ENCODE peak calls at places on chromosomes 5 and 9, in eight cellular contexts. One of them, this sample, is unnamed. For H3K9me3, the result is how much of the 10 kb centered on the place peaks cover.

GRCh38 chr5:168198359-168198758 is 93.1 kb upstream of the WWC1 start:
- DNase-seq in uterus: no peak
- DNase-seq in lung: no peak
- DNase-seq in K562: no peak
- DNase-seq in cardiac muscle cell: no peak
- DNase-seq in MM.1S: no peak
- DNase-seq in right lobe of liver: no peak
- DNase-seq in CD4-positive, alpha-beta T cell: no peak
- DNase-seq in this sample: no peak

GRCh38 chr9:13485068-13485596 is 205.6 kb upstream of the MPDZ start:
- DNase-seq in cardiac muscle cell: no peak
- DNase-seq in right lobe of liver: no peak
- DNase-seq in K562: no peak
- DNase-seq in uterus: peak
- DNase-seq in MM.1S: no peak
- DNase-seq in CD4-positive, alpha-beta T cell: no peak
- DNase-seq in lung: peak
- DNase-seq in this sample: no peak

GRCh38 chr9:105452185-105452584 is 4.4 kb downstream of the FSD1L start:
- DNase-seq in K562: no peak
- DNase-seq in uterus: no peak
- DNase-seq in MM.1S: no peak
- DNase-seq in cardiac muscle cell: no peak
- DNase-seq in right lobe of liver: no peak
- DNase-seq in CD4-positive, alpha-beta T cell: no peak
- DNase-seq in lung: no peak
- DNase-seq in this sample: no peak

GRCh38 chr9:37290881-37291485 is 131.5 kb upstream of the GRHPR start:
- DNase-seq in cardiac muscle cell: no peak
- DNase-seq in CD4-positive, alpha-beta T cell: no peak
- DNase-seq in uterus: no peak
- DNase-seq in MM.1S: no peak
- DNase-seq in K562: no peak
- DNase-seq in right lobe of liver: no peak
- DNase-seq in lung: no peak
- DNase-seq in this sample: no peak

GRCh38 chr5:36055984-36056383 is 10.7 kb downstream of the UGT3A2 start:
- DNase-seq in MM.1S: no peak
- DNase-seq in uterus: no peak
- DNase-seq in right lobe of liver: no peak
- DNase-seq in K562: no peak
- DNase-seq in cardiac muscle cell: no peak
- DNase-seq in CD4-positive, alpha-beta T cell: no peak
- DNase-seq in lung: no peak
- DNase-seq in this sample: no peak

GRCh38 chr5:97545446-97545845 is 362.4 kb upstream of the RIOK2 start:
- DNase-seq in uterus: no peak
- DNase-seq in lung: no peak
- DNase-seq in cardiac muscle cell: no peak
- DNase-seq in K562: no peak
- DNase-seq in right lobe of liver: no peak
- DNase-seq in MM.1S: no peak
- DNase-seq in CD4-positive, alpha-beta T cell: no peak
- DNase-seq in this sample: no peak

GRCh38 chr5:170404398-170404797 is 15.2 kb upstream of the KCNMB1 start:
- DNase-seq in MM.1S: no peak
- DNase-seq in cardiac muscle cell: no peak
- DNase-seq in lung: no peak
- DNase-seq in right lobe of liver: no peak
- DNase-seq in K562: no peak
- DNase-seq in uterus: no peak
- DNase-seq in CD4-positive, alpha-beta T cell: no peak
- DNase-seq in this sample: no peak

GRCh38 chr5:132223861-132224260 is 3.8 kb downstream of the P4HA2 start:
- DNase-seq in uterus: peak
- DNase-seq in CD4-positive, alpha-beta T cell: no peak
- DNase-seq in MM.1S: no peak
- DNase-seq in right lobe of liver: no peak
- DNase-seq in K562: no peak
- DNase-seq in cardiac muscle cell: no peak
- DNase-seq in lung: no peak
- DNase-seq in this sample: no peak

GRCh38 chr5:55714339-55714738 is 2.2 kb upstream of the SLC38A9 start:
- DNase-seq in MM.1S: no peak
- DNase-seq in lung: no peak
- DNase-seq in uterus: no peak
- DNase-seq in right lobe of liver: no peak
- DNase-seq in cardiac muscle cell: no peak
- DNase-seq in CD4-positive, alpha-beta T cell: no peak
- DNase-seq in K562: no peak
- DNase-seq in this sample: no peak

GRCh38 chr5:141328231-141328630 is 2.1 kb upstream of the PCDHGA1 start:
- DNase-seq in K562: no peak
- DNase-seq in right lobe of liver: no peak
- DNase-seq in lung: no peak
- DNase-seq in MM.1S: no peak
- DNase-seq in CD4-positive, alpha-beta T cell: no peak
- DNase-seq in uterus: no peak
- DNase-seq in cardiac muscle cell: no peak
- DNase-seq in this sample: no peak

DNA sequence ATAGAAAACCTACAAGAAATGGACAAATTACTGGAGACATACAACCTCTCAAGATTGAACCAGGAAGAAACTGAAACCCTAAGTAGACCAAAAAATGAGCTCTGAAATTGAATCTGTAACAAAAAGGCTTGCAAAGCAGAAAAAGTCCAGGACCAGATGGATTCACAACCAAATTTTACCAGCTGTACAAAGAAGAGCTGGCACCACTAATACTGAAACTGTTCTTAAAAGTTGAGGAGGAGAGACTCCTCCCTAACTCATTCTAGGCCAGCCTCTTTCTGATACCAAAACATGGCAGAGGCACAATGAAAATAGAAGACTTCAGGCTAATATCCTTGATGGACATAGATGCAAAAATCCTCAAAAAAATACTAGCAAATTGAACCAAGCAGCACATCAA is 542.3 kb downstream of the CYLC2 start:
- DNase-seq in cardiac muscle cell: no peak
- DNase-seq in K562: no peak
- DNase-seq in lung: no peak
- DNase-seq in uterus: no peak
- DNase-seq in MM.1S: peak
- DNase-seq in right lobe of liver: no peak
- DNase-seq in CD4-positive, alpha-beta T cell: no peak
- DNase-seq in this sample: no peak
- H3K9me3 ChIP-seq in cardiac muscle cell: under half
- H3K9me3 ChIP-seq in K562: under half
- H3K9me3 ChIP-seq in lung: under half
- H3K9me3 ChIP-seq in uterus: under half
- H3K9me3 ChIP-seq in MM.1S: under half
- H3K9me3 ChIP-seq in right lobe of liver: under half
- H3K9me3 ChIP-seq in CD4-positive, alpha-beta T cell: under half
- H3K9me3 ChIP-seq in this sample: under half

DNA sequence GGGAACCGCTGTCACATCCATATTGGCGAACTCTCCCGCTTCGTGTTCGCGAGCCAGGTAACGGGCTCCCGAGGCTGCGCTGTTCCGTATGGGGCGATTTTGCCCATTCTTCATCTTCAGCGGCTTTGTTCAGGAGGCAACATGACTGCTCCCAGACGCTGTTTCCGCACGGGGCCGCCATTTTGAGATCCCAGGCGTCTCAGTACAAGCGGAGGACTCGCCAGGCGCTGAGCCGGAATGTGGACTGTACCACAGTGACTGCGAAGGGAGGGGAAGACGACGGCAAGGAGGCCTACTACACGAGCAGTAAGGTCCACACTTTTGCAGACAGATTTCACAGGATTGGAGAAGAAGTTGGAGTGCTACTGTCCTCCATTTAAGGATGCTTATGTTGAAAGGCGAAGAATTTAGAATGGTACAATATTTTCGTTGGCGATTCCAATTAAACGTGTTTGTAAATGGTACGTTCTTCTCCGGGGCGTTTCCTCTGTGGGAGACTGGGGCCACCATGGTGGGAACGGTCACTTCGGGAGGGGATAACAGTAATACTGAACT is 41.6 kb upstream of the ZNF300 start:
- DNase-seq in uterus: peak
- DNase-seq in CD4-positive, alpha-beta T cell: no peak
- DNase-seq in K562: peak
- DNase-seq in cardiac muscle cell: no peak
- DNase-seq in MM.1S: no peak
- DNase-seq in lung: peak
- DNase-seq in right lobe of liver: peak
- DNase-seq in this sample: no peak
- H3K9me3 ChIP-seq in uterus: under half
- H3K9me3 ChIP-seq in CD4-positive, alpha-beta T cell: half or more
- H3K9me3 ChIP-seq in K562: under half
- H3K9me3 ChIP-seq in cardiac muscle cell: under half
- H3K9me3 ChIP-seq in MM.1S: under half
- H3K9me3 ChIP-seq in lung: under half
- H3K9me3 ChIP-seq in right lobe of liver: under half
- H3K9me3 ChIP-seq in this sample: under half

DNA sequence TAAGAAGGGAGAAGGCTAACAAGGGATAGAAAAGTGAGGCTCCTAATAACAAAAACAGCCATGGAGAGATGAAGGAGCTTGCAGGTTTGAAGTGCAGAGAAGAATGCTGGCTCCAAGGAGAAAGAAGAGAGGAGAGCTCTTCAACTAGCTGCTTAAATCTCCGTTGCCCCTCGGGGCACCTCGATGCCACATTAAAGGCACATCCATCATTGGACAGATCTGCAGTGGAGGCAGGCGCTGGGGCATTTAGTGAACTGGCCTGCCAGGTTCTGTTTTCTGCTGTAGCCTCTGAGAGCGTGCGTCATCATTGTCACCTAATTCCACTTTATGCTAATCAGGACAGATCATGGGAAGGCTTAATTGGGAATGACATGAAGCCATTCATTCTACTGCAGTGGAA is 1426.2 kb upstream of the WWC1 start:
- DNase-seq in cardiac muscle cell: no peak
- DNase-seq in CD4-positive, alpha-beta T cell: no peak
- DNase-seq in right lobe of liver: no peak
- DNase-seq in MM.1S: no peak
- DNase-seq in uterus: no peak
- DNase-seq in K562: no peak
- DNase-seq in lung: no peak
- DNase-seq in this sample: no peak
- H3K9me3 ChIP-seq in cardiac muscle cell: under half
- H3K9me3 ChIP-seq in CD4-positive, alpha-beta T cell: under half
- H3K9me3 ChIP-seq in right lobe of liver: under half
- H3K9me3 ChIP-seq in MM.1S: under half
- H3K9me3 ChIP-seq in uterus: under half
- H3K9me3 ChIP-seq in K562: under half
- H3K9me3 ChIP-seq in lung: under half
- H3K9me3 ChIP-seq in this sample: under half

DNA sequence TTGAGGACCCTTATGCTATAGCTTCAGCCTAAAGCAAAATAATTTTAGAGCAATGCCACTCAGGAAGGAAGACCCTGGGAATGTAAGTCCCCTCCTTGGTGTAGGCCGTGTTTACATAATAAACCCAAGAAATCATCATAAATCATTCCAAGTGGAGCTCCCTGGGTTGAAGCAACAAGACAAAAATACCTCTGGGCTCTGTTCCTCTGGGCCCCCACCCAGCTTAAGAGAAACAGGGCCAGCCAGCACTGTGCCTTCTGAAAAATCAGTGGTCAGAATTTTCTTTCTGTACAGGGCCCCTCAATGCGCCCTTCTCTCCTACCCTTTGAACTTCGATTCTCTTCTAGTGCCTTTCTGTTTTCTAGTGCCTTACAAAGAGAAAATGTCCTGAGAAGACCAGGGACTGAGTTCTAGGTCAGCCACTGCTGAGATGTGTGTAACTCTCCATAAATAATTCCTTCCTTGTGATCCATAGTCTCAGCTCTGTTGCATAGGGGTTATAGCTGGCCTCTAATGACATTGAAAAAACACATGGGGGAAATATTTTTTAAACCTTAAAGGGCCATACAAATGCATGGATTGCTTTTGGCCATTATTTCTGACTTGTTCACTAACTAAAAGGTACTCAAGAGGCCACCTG is 101.0 kb downstream of the ADRB2 start:
- DNase-seq in CD4-positive, alpha-beta T cell: no peak
- DNase-seq in MM.1S: no peak
- DNase-seq in cardiac muscle cell: no peak
- DNase-seq in right lobe of liver: no peak
- DNase-seq in K562: no peak
- DNase-seq in uterus: no peak
- DNase-seq in lung: no peak
- DNase-seq in this sample: no peak
- H3K9me3 ChIP-seq in CD4-positive, alpha-beta T cell: under half
- H3K9me3 ChIP-seq in MM.1S: under half
- H3K9me3 ChIP-seq in cardiac muscle cell: under half
- H3K9me3 ChIP-seq in right lobe of liver: under half
- H3K9me3 ChIP-seq in K562: under half
- H3K9me3 ChIP-seq in uterus: under half
- H3K9me3 ChIP-seq in lung: under half
- H3K9me3 ChIP-seq in this sample: under half

GRCh38 chr5:8500426-8500825 is 631.5 kb downstream of the MTRR start:
- DNase-seq in MM.1S: no peak
- DNase-seq in K562: no peak
- DNase-seq in lung: no peak
- DNase-seq in uterus: no peak
- DNase-seq in cardiac muscle cell: no peak
- DNase-seq in CD4-positive, alpha-beta T cell: no peak
- DNase-seq in right lobe of liver: no peak
- DNase-seq in this sample: no peak
- H3K9me3 ChIP-seq in MM.1S: under half
- H3K9me3 ChIP-seq in K562: under half
- H3K9me3 ChIP-seq in lung: under half
- H3K9me3 ChIP-seq in uterus: under half
- H3K9me3 ChIP-seq in cardiac muscle cell: under half
- H3K9me3 ChIP-seq in CD4-positive, alpha-beta T cell: under half
- H3K9me3 ChIP-seq in right lobe of liver: under half
- H3K9me3 ChIP-seq in this sample: under half